ENCODE peak calls at places on chromosomes 13 and 19, in five cellular contexts. One of them, this sample, is unnamed. For H3K4me1, the result is how much of the 10 kb centered on the place peaks cover.

GRCh38 chr19:39178296-39179006 is 18.3 kb upstream of the NCCRP1 start:
- DNase-seq in hepatocyte: no peak
- DNase-seq in psoas muscle: no peak
- DNase-seq in transverse colon: no peak
- DNase-seq in HepG2: no peak
- DNase-seq in this sample: no peak

GRCh38 chr13:100881291-100881864 is 206.8 kb upstream of the TMTC4 start:
- DNase-seq in HepG2: no peak
- DNase-seq in psoas muscle: no peak
- DNase-seq in hepatocyte: no peak
- DNase-seq in transverse colon: no peak
- DNase-seq in this sample: no peak

GRCh38 chr13:49935171-49936084 is 712 bp downstream of the SPRYD7 start:
- DNase-seq in transverse colon: peak
- DNase-seq in psoas muscle: no peak
- DNase-seq in hepatocyte: peak
- DNase-seq in HepG2: peak
- DNase-seq in this sample: no peak

GRCh38 chr19:47240561-47240960 is 9.6 kb upstream of the BBC3 start:
- DNase-seq in transverse colon: no peak
- DNase-seq in psoas muscle: peak
- DNase-seq in hepatocyte: no peak
- DNase-seq in HepG2: no peak
- DNase-seq in this sample: no peak

GRCh38 chr19:46387713-46388130 is 25.6 kb downstream of the CCDC8 start:
- DNase-seq in transverse colon: no peak
- DNase-seq in psoas muscle: no peak
- DNase-seq in hepatocyte: no peak
- DNase-seq in HepG2: no peak
- DNase-seq in this sample: peak

GRCh38 chr13:21557995-21558394 is 46.0 kb downstream of the MICU2 start:
- DNase-seq in hepatocyte: no peak
- DNase-seq in HepG2: peak
- DNase-seq in transverse colon: no peak
- DNase-seq in psoas muscle: no peak
- DNase-seq in this sample: no peak

GRCh38 chr19:19405919-19406877 is 723 bp downstream of the GATAD2A start:
- DNase-seq in HepG2: no peak
- DNase-seq in psoas muscle: peak
- DNase-seq in hepatocyte: peak
- DNase-seq in transverse colon: peak
- DNase-seq in this sample: peak

GRCh38 chr13:85137516-85137915 is 661.7 kb downstream of the SLITRK6 start:
- DNase-seq in psoas muscle: no peak
- DNase-seq in HepG2: no peak
- DNase-seq in transverse colon: no peak
- DNase-seq in hepatocyte: no peak
- DNase-seq in this sample: no peak

GRCh38 chr13:43574601-43575000 is 212.2 kb downstream of the ENOX1 start:
- DNase-seq in psoas muscle: no peak
- DNase-seq in hepatocyte: no peak
- DNase-seq in HepG2: no peak
- DNase-seq in transverse colon: no peak
- DNase-seq in this sample: no peak

GRCh38 chr13:43573787-43574562 is 212.8 kb downstream of the ENOX1 start:
- DNase-seq in psoas muscle: no peak
- DNase-seq in transverse colon: no peak
- DNase-seq in hepatocyte: no peak
- DNase-seq in HepG2: no peak
- DNase-seq in this sample: no peak

GRCh38 chr13:43569688-43570087 is 217.1 kb downstream of the ENOX1 start:
- DNase-seq in hepatocyte: peak
- DNase-seq in HepG2: no peak
- DNase-seq in psoas muscle: no peak
- DNase-seq in transverse colon: no peak
- DNase-seq in this sample: no peak

GRCh38 chr13:43572601-43573360 is 214.0 kb downstream of the ENOX1 start:
- DNase-seq in transverse colon: no peak
- DNase-seq in HepG2: no peak
- DNase-seq in psoas muscle: no peak
- DNase-seq in hepatocyte: no peak
- DNase-seq in this sample: no peak

DNA sequence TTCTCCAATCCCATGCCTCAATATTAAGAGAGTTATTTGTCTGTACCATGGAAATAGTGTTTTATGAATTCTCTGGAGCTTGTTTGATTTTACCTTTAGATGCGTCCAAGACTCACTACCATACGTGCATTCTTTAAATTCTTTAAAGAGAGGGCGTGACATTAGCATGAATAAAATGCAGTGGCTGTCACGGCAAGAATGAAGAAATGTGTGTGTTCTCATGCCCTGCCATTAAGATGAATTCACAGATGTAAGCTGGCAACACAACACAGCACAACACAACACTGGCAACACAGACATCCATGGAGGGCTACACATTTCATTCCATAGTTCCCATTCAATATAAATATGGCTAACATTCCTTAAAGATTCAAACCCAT is 213.4 kb downstream of the ENOX1 start:
- DNase-seq in HepG2: no peak
- DNase-seq in psoas muscle: no peak
- DNase-seq in hepatocyte: no peak
- DNase-seq in transverse colon: no peak
- DNase-seq in this sample: no peak
- H3K4me1 ChIP-seq in HepG2: under half
- H3K4me1 ChIP-seq in psoas muscle: under half
- H3K4me1 ChIP-seq in hepatocyte: under half
- H3K4me1 ChIP-seq in transverse colon: under half
- H3K4me1 ChIP-seq in this sample: under half

GRCh38 chr19:17405250-17406038 is at the start of gene BST2:
- DNase-seq in psoas muscle: peak
- DNase-seq in hepatocyte: peak
- DNase-seq in HepG2: peak
- DNase-seq in transverse colon: peak
- DNase-seq in this sample: peak

GRCh38 chr19:17402982-17403855 is 2.2 kb downstream of the BST2 start:
- DNase-seq in HepG2: no peak
- DNase-seq in psoas muscle: no peak
- DNase-seq in hepatocyte: peak
- DNase-seq in transverse colon: no peak
- DNase-seq in this sample: no peak

GRCh38 chr19:17404015-17404414 is 1.4 kb downstream of the BST2 start:
- DNase-seq in transverse colon: no peak
- DNase-seq in HepG2: no peak
- DNase-seq in hepatocyte: no peak
- DNase-seq in psoas muscle: no peak
- DNase-seq in this sample: no peak

GRCh38 chr19:17406039-17406886 is 833 bp upstream of the BST2 start:
- DNase-seq in psoas muscle: no peak
- DNase-seq in transverse colon: peak
- DNase-seq in hepatocyte: no peak
- DNase-seq in HepG2: no peak
- DNase-seq in this sample: no peak

DNA sequence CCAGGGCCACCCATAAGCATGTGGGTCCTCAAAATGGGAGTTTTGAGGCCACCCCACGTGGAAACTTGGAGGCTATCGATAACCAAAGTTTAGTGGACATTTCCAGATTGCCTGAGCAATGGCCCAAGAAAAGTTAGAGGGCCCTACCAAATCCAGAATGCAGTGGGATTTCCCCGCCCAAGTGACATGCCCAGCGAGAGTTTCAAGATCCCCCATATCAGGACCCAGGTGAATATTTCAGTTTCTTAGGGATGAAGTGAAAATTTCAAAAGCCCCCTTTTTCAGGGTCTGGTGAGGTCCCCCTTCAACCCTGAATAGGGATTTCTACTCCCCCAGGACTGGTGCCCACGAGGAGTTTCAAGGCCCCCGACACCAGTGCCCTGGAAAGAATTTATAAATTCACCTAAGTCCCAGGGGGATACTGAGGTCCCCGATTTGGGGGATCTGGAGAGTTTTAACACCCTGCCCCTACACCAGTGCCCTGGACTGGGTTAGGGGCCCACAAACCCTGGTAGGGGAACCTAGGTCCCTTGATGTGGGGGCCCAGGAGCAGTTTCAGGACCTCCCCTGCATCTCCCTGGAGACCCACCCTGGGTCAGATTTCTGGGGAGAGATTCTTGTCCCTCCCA is 695 bp downstream of the BST2 start:
- DNase-seq in HepG2: no peak
- DNase-seq in psoas muscle: no peak
- DNase-seq in transverse colon: no peak
- DNase-seq in hepatocyte: no peak
- DNase-seq in this sample: no peak
- H3K4me1 ChIP-seq in HepG2: under half
- H3K4me1 ChIP-seq in psoas muscle: under half
- H3K4me1 ChIP-seq in transverse colon: under half
- H3K4me1 ChIP-seq in hepatocyte: under half
- H3K4me1 ChIP-seq in this sample: under half

DNA sequence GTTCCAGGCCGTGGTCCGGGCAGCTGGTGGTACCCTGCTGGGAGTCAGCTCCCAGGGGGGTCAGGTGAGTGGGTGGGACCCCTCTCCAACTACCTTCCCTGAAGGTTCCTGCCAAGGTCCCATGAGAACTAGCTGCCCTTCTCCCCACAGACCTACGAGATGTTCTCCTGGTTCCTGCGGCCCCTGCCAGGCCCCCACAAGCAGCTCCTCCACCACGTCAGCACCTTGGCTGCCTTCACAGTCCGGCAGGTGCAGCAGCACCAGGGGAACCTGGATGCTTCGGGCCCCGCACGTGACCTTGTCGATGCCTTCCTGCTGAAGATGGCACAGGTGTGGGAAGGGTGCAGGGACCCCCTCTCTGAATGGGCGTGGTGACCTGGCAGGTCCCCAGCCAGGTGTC is 5.5 kb downstream of the CYP2S1 start:
- DNase-seq in HepG2: no peak
- DNase-seq in transverse colon: no peak
- DNase-seq in hepatocyte: no peak
- DNase-seq in psoas muscle: no peak
- DNase-seq in this sample: no peak
- H3K4me1 ChIP-seq in HepG2: under half
- H3K4me1 ChIP-seq in transverse colon: under half
- H3K4me1 ChIP-seq in hepatocyte: under half
- H3K4me1 ChIP-seq in psoas muscle: under half
- H3K4me1 ChIP-seq in this sample: under half

DNA sequence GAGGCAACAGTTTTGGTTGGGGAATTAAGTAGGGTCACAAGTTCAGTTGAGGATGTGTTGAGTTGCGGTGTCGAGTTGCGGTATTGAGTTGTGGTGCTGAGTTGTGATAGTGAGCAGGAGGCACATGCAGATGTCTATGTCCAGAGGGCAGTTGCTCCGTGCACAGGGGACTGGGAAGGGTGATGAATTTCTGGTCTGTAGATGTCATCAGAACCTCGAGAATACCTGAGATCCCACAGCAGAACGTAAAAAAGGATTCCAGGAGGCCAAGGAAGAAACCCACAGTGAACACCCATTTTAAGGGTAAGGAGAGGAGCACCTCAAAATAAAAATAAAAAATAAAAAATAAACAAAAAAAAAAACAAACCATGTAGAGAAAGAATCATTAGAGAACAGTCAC is 354.4 kb upstream of the ARGLU1 start:
- DNase-seq in transverse colon: no peak
- DNase-seq in psoas muscle: no peak
- DNase-seq in hepatocyte: no peak
- DNase-seq in HepG2: no peak
- DNase-seq in this sample: no peak
- H3K4me1 ChIP-seq in transverse colon: under half
- H3K4me1 ChIP-seq in psoas muscle: under half
- H3K4me1 ChIP-seq in hepatocyte: under half
- H3K4me1 ChIP-seq in HepG2: under half
- H3K4me1 ChIP-seq in this sample: under half

GRCh38 chr13:45439000-45439399 is 20.8 kb upstream of the SLC25A30 start:
- DNase-seq in transverse colon: no peak
- DNase-seq in psoas muscle: no peak
- DNase-seq in hepatocyte: no peak
- DNase-seq in HepG2: no peak
- DNase-seq in this sample: no peak
- H3K4me1 ChIP-seq in transverse colon: under half
- H3K4me1 ChIP-seq in psoas muscle: under half
- H3K4me1 ChIP-seq in hepatocyte: under half
- H3K4me1 ChIP-seq in HepG2: half or more
- H3K4me1 ChIP-seq in this sample: under half

GRCh38 chr13:27124571-27124970 is 47.0 kb downstream of the USP12 start:
- DNase-seq in HepG2: no peak
- DNase-seq in psoas muscle: no peak
- DNase-seq in hepatocyte: no peak
- DNase-seq in transverse colon: no peak
- DNase-seq in this sample: no peak
- H3K4me1 ChIP-seq in HepG2: under half
- H3K4me1 ChIP-seq in psoas muscle: under half
- H3K4me1 ChIP-seq in hepatocyte: under half
- H3K4me1 ChIP-seq in transverse colon: under half
- H3K4me1 ChIP-seq in this sample: under half

DNA sequence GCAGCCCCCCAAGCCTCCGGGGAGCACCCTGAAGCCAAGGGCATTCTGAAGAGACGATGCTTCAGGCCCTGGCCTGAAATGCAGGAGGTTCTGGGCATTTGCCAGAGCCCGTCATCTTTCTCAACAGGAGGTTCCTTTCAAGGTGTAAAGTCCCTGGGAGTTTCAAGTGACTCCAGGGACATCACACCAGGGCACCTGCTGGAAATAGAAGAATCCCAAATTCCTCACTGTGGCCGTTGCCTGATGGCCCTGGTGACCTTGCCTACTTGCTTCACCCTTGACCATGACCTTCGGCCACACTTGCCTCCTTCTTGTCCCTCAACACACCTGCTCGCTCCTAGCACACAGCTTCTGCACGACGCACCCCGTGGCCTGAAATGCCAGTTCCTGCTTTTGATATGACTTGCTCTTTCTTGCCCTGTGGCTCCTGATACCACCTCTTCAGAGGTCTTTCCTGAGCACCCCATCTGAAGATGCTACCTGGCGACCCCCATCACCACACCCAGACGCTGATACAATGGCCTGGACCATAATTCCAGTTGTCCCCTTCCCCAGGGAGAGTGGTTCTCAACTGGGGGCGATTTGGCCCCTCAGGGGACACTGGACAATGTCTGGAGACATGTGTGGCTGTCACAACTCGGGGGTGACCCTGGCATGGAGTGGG is 3.5 kb downstream of the DPP9 start:
- DNase-seq in psoas muscle: no peak
- DNase-seq in transverse colon: no peak
- DNase-seq in hepatocyte: no peak
- DNase-seq in HepG2: no peak
- DNase-seq in this sample: no peak
- H3K4me1 ChIP-seq in psoas muscle: under half
- H3K4me1 ChIP-seq in transverse colon: under half
- H3K4me1 ChIP-seq in hepatocyte: under half
- H3K4me1 ChIP-seq in HepG2: half or more
- H3K4me1 ChIP-seq in this sample: half or more

GRCh38 chr13:73064991-73065390 is 6.2 kb downstream of the KLF5 start:
- DNase-seq in hepatocyte: no peak
- DNase-seq in psoas muscle: no peak
- DNase-seq in transverse colon: no peak
- DNase-seq in HepG2: no peak
- DNase-seq in this sample: no peak
- H3K4me1 ChIP-seq in hepatocyte: under half
- H3K4me1 ChIP-seq in psoas muscle: under half
- H3K4me1 ChIP-seq in transverse colon: under half
- H3K4me1 ChIP-seq in HepG2: under half
- H3K4me1 ChIP-seq in this sample: under half